ENCODE peak calls at places on chromosome X, in nine cellular contexts. O is H9; I is NCI-H1105 treated with DMSO at 0.1 percent for 48 hours; L is activated CD4-positive, alpha-beta T cell treated with anti-CD3 and anti-CD28 coated beads, Interleukin-2, amount 50 U/mL, for 4 hours; V is stimulated activated CD8-positive, alpha-beta memory T cell treated with anti-CD3 and anti-CD28 coated beads, Interleukin-7, amount 100 ng/mL, for 24 hours; X is fibroblast of pulmonary artery; U is mammary epithelial cell; B is T1000; E is activated T-helper 1 cell treated with anti-CD3 and anti-CD28 coated beads, Interleukin-12 subunit alpha, Interleukin-12 subunit beta, Interleukin-2, Interleukin-4 antibody, amounts not matched to agents 30 ng/mL and 10 ng/mL and 1 ng/mL, durations not matched to agents 14 hours and 24 hours and 36 hours. F is an unnamed sample.

GRCh38 chrX:98029861-98030260 is 1146.2 kb downstream of the RPA4 start:
- DNase-seq in V (no peak), U (no peak), E (no peak), X (no peak), I (no peak), B (no peak), L (no peak), O (no peak), F (no peak)

GRCh38 chrX:11786862-11787261 is 28.8 kb downstream of the MSL3 start:
- DNase-seq in U (no peak), L (no peak), O (no peak), I (no peak), X (peak), B (no peak), E (no peak), V (no peak), F (no peak)

GRCh38 chrX:48933757-48934156 is 14.9 kb upstream of the PIM2 start:
- DNase-seq in U (no peak), B (no peak), I (no peak), X (no peak), E (no peak), L (no peak), O (no peak), V (no peak), F (no peak)

GRCh38 chrX:111728096-111728495 is 47.1 kb downstream of the ALG13 start:
- DNase-seq in X (no peak), V (no peak), O (no peak), U (no peak), E (no peak), L (no peak), I (no peak), B (no peak), F (no peak)

GRCh38 chrX:153726286-153727107 is 1.8 kb downstream of the ABCD1 start:
- DNase-seq in I (peak), X (peak), L (peak), V (no peak), O (peak), E (peak), U (no peak), B (no peak), F (peak)

GRCh38 chrX:154805696-154806091 is 409 bp upstream of the MPP1 start:
- DNase-seq in E (no peak), V (no peak), L (no peak), B (no peak), U (no peak), O (no peak), X (peak), I (peak), F (no peak)

GRCh38 chrX:131046596-131046995 is 11.6 kb upstream of the ARHGAP36 start:
- DNase-seq in L (no peak), E (no peak), X (no peak), V (no peak), U (no peak), B (no peak), O (no peak), I (no peak), F (no peak)

GRCh38 chrX:70234355-70234754 is at the start of gene AWAT1:
- DNase-seq in B (no peak), U (peak), X (no peak), I (no peak), V (no peak), L (no peak), O (no peak), E (no peak), F (no peak)

GRCh38 chrX:152640039-152640818 is 2.5 kb downstream of the GABRQ start:
- DNase-seq in L (no peak), X (no peak), I (no peak), V (no peak), O (peak), U (no peak), E (no peak), B (no peak), F (no peak)

GRCh38 chrX:7263961-7264360 is 116.0 kb upstream of the PUDP start:
- DNase-seq in E (no peak), B (peak), O (no peak), U (peak), V (no peak), X (no peak), I (no peak), L (no peak), F (no peak)

GRCh38 chrX:124342174-124342867 is 4.0 kb upstream of the SH2D1A start:
- DNase-seq in O (no peak), E (no peak), L (no peak), X (no peak), V (no peak), I (no peak), B (no peak), U (no peak), F (no peak)